ENCODE peak calls at places on chromosomes 13 and 19, in four cellular contexts. Z, W, E and H are unnamed samples. For H3K9me3, the result is how much of the 10 kb centered on the place peaks cover.

GRCh38 chr13:41827507-41828213 is 133.2 kb downstream of the VWA8 start:
- DNase-seq in W (no peak), E (peak), Z (peak), H (no peak)

GRCh38 chr13:45040173-45040572 is 50.8 kb downstream of the GPALPP1 start:
- DNase-seq in E (no peak), W (no peak), Z (no peak), H (no peak)

GRCh38 chr13:22114630-22115311 is 443.9 kb downstream of the FGF9 start:
- DNase-seq in E (peak), W (peak), Z (no peak), H (no peak)

GRCh38 chr13:95781016-95781415 is 104.1 kb downstream of the DNAJC3 start:
- DNase-seq in W (no peak), E (no peak), Z (no peak), H (no peak)

GRCh38 chr13:80881495-80882482 is 540.9 kb upstream of the SPRY2 start:
- DNase-seq in Z (no peak), W (no peak), E (no peak), H (no peak)

GRCh38 chr13:105165449-105166125 is 1369.9 kb downstream of the EFNB2 start:
- DNase-seq in W (no peak), E (no peak), Z (no peak), H (no peak)

GRCh38 chr19:1084024-1084868 is 10.9 kb downstream of the POLR2E start:
- DNase-seq in Z (no peak), W (no peak), E (no peak), H (no peak)

GRCh38 chr13:23965346-23965745 is 68.0 kb upstream of the C1QTNF9B start:
- DNase-seq in E (no peak), W (no peak), Z (no peak), H (no peak)

GRCh38 chr13:100660761-100661160 is 13.8 kb downstream of the TMTC4 start:
- DNase-seq in W (no peak), Z (no peak), E (no peak), H (no peak)

GRCh38 chr13:40080676-40081075 is 425.2 kb downstream of the COG6 start:
- DNase-seq in E (no peak), Z (no peak), W (no peak), H (no peak)

GRCh38 chr13:40077396-40078027 is 422.1 kb downstream of the COG6 start:
- DNase-seq in Z (no peak), E (no peak), W (no peak), H (no peak)

GRCh38 chr13:40074338-40074737 is 418.9 kb downstream of the COG6 start:
- DNase-seq in W (no peak), Z (peak), E (no peak), H (no peak)

GRCh38 chr13:40079721-40080120 is 424.3 kb downstream of the COG6 start:
- DNase-seq in Z (no peak), E (no peak), W (no peak), H (no peak)

GRCh38 chr13:40076765-40077362 is 421.4 kb downstream of the COG6 start:
- DNase-seq in E (no peak), Z (no peak), W (no peak), H (no peak)
- H3K9me3 ChIP-seq in E (under half), Z (under half), W (under half), H (under half)

GRCh38 chr19:22332924-22333323 is 46.7 kb downstream of the ZNF729 start:
- DNase-seq in W (no peak), Z (peak), E (no peak), H (no peak)

GRCh38 chr19:22331521-22331920 is 45.3 kb downstream of the ZNF729 start:
- DNase-seq in E (no peak), Z (no peak), W (no peak), H (no peak)

GRCh38 chr19:22335716-22336115 is 49.5 kb downstream of the ZNF729 start:
- DNase-seq in W (no peak), Z (no peak), E (no peak), H (no peak)
- H3K9me3 ChIP-seq in W (under half), Z (under half), E (under half), H (under half)

GRCh38 chr13:19151581-19152263 is 29.9 kb downstream of the TUBA3C start:
- DNase-seq in E (no peak), W (no peak), Z (no peak), H (no peak)

GRCh38 chr13:19152403-19152802 is 29.2 kb downstream of the TUBA3C start:
- DNase-seq in W (no peak), E (no peak), Z (no peak), H (no peak)

GRCh38 chr13:19148561-19148960 is 33.1 kb downstream of the TUBA3C start:
- DNase-seq in Z (no peak), W (no peak), E (no peak), H (no peak)

GRCh38 chr13:19150226-19150625 is 31.4 kb downstream of the TUBA3C start:
- DNase-seq in Z (no peak), E (no peak), W (no peak), H (no peak)

DNA sequence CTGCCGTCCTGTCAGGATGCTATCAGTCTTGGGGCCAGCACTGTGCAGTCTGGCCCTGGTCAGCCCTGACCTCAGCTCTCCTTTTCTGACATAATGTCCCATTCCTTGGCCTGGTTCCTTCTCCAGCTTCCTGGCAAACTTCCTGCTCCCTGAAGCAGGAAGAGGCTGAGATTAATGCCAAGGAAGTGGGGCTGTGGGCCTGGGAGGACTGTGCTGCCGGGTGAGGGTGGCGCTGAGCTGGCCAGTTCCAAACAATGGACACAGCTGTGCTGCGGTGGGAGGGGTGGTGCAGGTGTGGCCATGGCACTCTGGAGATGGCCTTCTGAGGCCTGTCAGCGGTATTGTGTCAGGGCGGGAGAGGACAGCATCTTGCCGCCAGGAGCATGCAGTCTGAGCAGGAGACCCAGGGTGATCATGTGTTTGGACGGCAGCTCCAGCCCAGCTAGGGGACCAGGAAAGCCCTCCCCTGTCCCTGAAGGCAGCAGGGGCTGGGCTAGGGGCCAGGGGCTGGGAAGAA is 30.9 kb downstream of the TUBA3C start:
- DNase-seq in W (no peak), Z (no peak), E (no peak), H (no peak)
- H3K9me3 ChIP-seq in W (under half), Z (under half), E (half or more), H (under half)

GRCh38 chr19:20640023-20640422 is 21.3 kb downstream of the ZNF626 start:
- DNase-seq in Z (no peak), E (no peak), W (no peak), H (no peak)

GRCh38 chr19:20640545-20640944 is 20.8 kb downstream of the ZNF626 start:
- DNase-seq in E (no peak), W (no peak), Z (no peak), H (no peak)
- H3K9me3 ChIP-seq in E (under half), W (under half), Z (under half), H (under half)

GRCh38 chr19:18504886-18505610 is 16.8 kb downstream of the ELL start:
- DNase-seq in W (no peak), Z (no peak), E (no peak), H (no peak)

GRCh38 chr19:18506101-18506534 is 15.8 kb downstream of the ELL start:
- DNase-seq in W (no peak), Z (no peak), E (no peak), H (no peak)

GRCh38 chr19:18507021-18507726 is 14.7 kb downstream of the ELL start:
- DNase-seq in Z (peak), W (peak), E (no peak), H (no peak)

GRCh38 chr19:18507727-18508440 is 14.0 kb downstream of the ELL start:
- DNase-seq in W (no peak), Z (no peak), E (peak), H (no peak)

DNA sequence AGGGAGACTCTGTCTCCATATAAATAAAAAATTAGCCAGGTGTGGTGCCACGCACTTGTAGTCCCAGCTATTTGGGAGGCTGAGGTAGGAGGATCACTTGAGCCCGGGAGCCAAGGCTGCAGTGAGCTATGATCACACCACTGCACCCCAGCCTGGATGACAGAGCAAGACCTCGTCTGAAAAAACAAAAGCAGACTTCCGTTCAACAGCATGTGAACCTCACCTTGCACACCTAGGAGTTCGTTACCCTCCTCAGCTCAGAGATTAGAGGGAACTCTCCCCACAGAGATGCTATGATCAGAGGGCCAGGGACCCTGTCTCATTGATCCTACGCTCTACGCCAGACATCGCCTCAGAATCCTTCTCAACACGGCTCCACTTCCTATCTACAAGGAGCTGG is 15.3 kb downstream of the ELL start:
- DNase-seq in Z (no peak), E (no peak), W (no peak), H (no peak)
- H3K9me3 ChIP-seq in Z (under half), E (under half), W (under half), H (under half)

GRCh38 chr19:36225219-36225892 is 10.4 kb downstream of the ZNF146 start:
- DNase-seq in Z (peak), E (peak), W (no peak), H (no peak)
- H3K9me3 ChIP-seq in Z (under half), E (under half), W (under half), H (under half)

GRCh38 chr19:40078377-40078776 is 12.4 kb downstream of the ZNF780A start:
- DNase-seq in W (no peak), Z (no peak), E (no peak), H (no peak)
- H3K9me3 ChIP-seq in W (under half), Z (under half), E (under half), H (under half)

GRCh38 chr13:111912991-111913781 is 153.8 kb upstream of the SOX1 start:
- DNase-seq in W (no peak), E (no peak), Z (no peak), H (no peak)

GRCh38 chr13:111909971-111910671 is 156.8 kb upstream of the SOX1 start:
- DNase-seq in E (no peak), Z (no peak), W (no peak), H (no peak)

GRCh38 chr13:111911141-111911720 is 155.7 kb upstream of the SOX1 start:
- DNase-seq in E (no peak), W (no peak), Z (no peak), H (no peak)

GRCh38 chr13:111912453-111912866 is 154.5 kb upstream of the SOX1 start:
- DNase-seq in W (no peak), E (no peak), Z (no peak), H (no peak)

DNA sequence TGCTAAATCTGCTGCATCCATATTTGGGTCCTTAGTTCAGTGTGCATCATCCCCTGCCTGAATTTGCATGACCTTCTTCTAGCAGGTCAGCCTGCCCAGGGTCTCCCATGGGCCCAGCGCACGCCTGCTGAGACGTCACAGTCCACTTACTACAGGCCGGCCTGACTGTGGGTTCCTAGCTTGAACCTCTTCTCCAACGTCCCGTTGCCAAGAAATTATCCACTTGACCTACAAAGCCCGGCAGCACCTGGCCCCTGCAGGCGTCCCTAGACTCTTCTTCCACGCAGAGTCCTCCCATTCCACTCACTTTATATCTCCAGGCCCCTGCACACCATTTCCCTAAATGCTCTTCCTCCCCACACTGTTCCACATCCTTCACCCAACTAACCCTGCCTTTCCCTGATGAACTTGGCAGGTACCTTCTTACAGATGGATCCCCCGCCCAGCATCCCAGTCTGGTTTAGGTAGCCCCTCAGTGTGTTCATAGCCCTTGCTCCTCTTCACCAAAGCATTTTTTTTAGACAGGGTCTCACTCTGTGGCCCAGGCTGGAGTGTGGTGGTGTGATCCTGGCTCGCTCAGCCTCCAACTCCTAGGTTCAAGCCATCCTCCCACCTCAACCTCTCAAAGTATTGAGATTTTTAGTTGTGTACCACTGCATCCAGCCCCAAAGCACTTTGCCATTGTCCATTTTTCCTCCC is 155.0 kb upstream of the SOX1 start:
- DNase-seq in W (no peak), Z (no peak), E (no peak), H (no peak)
- H3K9me3 ChIP-seq in W (under half), Z (under half), E (half or more), H (under half)

GRCh38 chr19:57776764-57777296 is 7.4 kb downstream of the ZNF586 start:
- DNase-seq in E (no peak), W (no peak), Z (no peak), H (no peak)
- H3K9me3 ChIP-seq in E (half or more), W (half or more), Z (under half), H (half or more)